ENCODE peak calls at places on chromosomes 4 and X, in nine cellular contexts. W is KG1, Y is endothelial cell, P is T-cell, T is NAMALWA, V is hypothalamus, H is ovary, Q is iris pigment epithelial cell, R is naive B cell. M is an unnamed sample.

GRCh38 chr4:121939690-121940089 is 12.2 kb downstream of the TRPC3 start:
- DNase-seq in W (no peak), Y (no peak), P (no peak), T (no peak), V (no peak), H (no peak), Q (no peak), R (no peak), M (no peak)

GRCh38 chr4:83075696-83076095 is 38.8 kb downstream of the PLAC8 start:
- DNase-seq in W (no peak), Y (no peak), P (no peak), T (no peak), V (no peak), H (no peak), Q (peak; percentile 65), R (peak; percentile 19), M (no peak)

GRCh38 chrX:2311483-2311882 is 189.3 kb downstream of the DHRSX start:
- DNase-seq in W (no peak), Y (no peak), P (no peak), T (no peak), V (no peak), H (no peak), Q (peak; percentile 15), R (no peak), M (peak; percentile 43)

GRCh38 chr4:12584116-12584875 is 899.8 kb downstream of the RAB28 start:
- DNase-seq in W (no peak), Y (no peak), P (no peak), T (no peak), V (no peak), H (no peak), Q (no peak), R (no peak), M (no peak)

GRCh38 chr4:155899891-155900290 is 3.6 kb upstream of the TDO2 start:
- DNase-seq in W (no peak), Y (no peak), P (no peak), T (no peak), V (no peak), H (no peak), Q (no peak), R (no peak), M (no peak)

GRCh38 chr4:145763399-145763798 is 83.5 kb downstream of the C4orf51 start:
- DNase-seq in W (no peak), Y (no peak), P (no peak), T (no peak), V (no peak), H (no peak), Q (no peak), R (no peak), M (no peak)

GRCh38 chr4:88439161-88439760 is 17.7 kb upstream of the HERC5 start:
- DNase-seq in W (no peak), Y (no peak), P (no peak), T (no peak), V (no peak), H (no peak), Q (no peak), R (no peak), M (peak; percentile 16)

GRCh38 chr4:152643153-152644035 is 36.4 kb downstream of the TMEM154 start:
- DNase-seq in W (no peak), Y (no peak), P (no peak), T (peak; percentile 64), V (no peak), H (no peak), Q (no peak), R (peak; percentile 72), M (no peak)

GRCh38 chr4:3485011-3485881 is 22.1 kb downstream of the DOK7 start:
- DNase-seq in W (peak; percentile 19), Y (no peak), P (no peak), T (peak; percentile 70), V (no peak), H (no peak), Q (no peak), R (peak; percentile 74), M (no peak)

GRCh38 chr4:134531013-134531412 is 329.4 kb upstream of the PABPC4L start:
- DNase-seq in W (no peak), Y (no peak), P (no peak), T (no peak), V (no peak), H (no peak), Q (no peak), R (no peak), M (no peak)

GRCh38 chr4:10740227-10740626 is 55.7 kb upstream of the CLNK start:
- DNase-seq in W (no peak), Y (no peak), P (no peak), T (no peak), V (no peak), H (no peak), Q (no peak), R (no peak), M (no peak)

GRCh38 chr4:22268350-22269025 is 247.4 kb downstream of the ADGRA3 start:
- DNase-seq in W (no peak), Y (no peak), P (no peak), T (no peak), V (no peak), H (no peak), Q (no peak), R (no peak), M (no peak)

GRCh38 chrX:45172890-45173289 is 27.8 kb downstream of the DIPK2B start:
- DNase-seq in W (no peak), Y (no peak), P (no peak), T (no peak), V (no peak), H (no peak), Q (peak; percentile 77), R (no peak), M (no peak)

GRCh38 chr4:145951931-145952330 is 13.3 kb upstream of the ZNF827 start:
- DNase-seq in W (no peak), Y (no peak), P (no peak), T (no peak), V (no peak), H (no peak), Q (peak; percentile 53), R (no peak), M (no peak)

GRCh38 chr4:139959398-139959797 is 194.6 kb downstream of the MAML3 start:
- DNase-seq in W (no peak), Y (no peak), P (no peak), T (no peak), V (no peak), H (no peak), Q (no peak), R (no peak), M (no peak)

GRCh38 chr4:88843067-88843723 is 145.6 kb upstream of the NAP1L5 start:
- DNase-seq in W (no peak), Y (no peak), P (no peak), T (no peak), V (no peak), H (no peak), Q (peak; percentile 44), R (no peak), M (no peak)

GRCh38 chrX:154710309-154710708 is 40.6 kb downstream of the GAB3 start:
- DNase-seq in W (no peak), Y (no peak), P (no peak), T (no peak), V (no peak), H (no peak), Q (no peak), R (no peak), M (no peak)

GRCh38 chr4:533318-534100 is 34.5 kb downstream of the PIGG start:
- DNase-seq in W (no peak), Y (no peak), P (no peak), T (no peak), V (no peak), H (no peak), Q (no peak), R (no peak), M (no peak)

GRCh38 chr4:139167774-139168444 is 9.1 kb downstream of the ELF2 start:
- DNase-seq in W (peak; percentile 21), Y (no peak), P (no peak), T (peak; percentile 55), V (no peak), H (no peak), Q (peak; percentile 82), R (no peak), M (no peak)

GRCh38 chr4:93749351-93749761 is 79.2 kb upstream of the ATOH1 start:
- DNase-seq in W (no peak), Y (no peak), P (no peak), T (peak; percentile 22), V (no peak), H (no peak), Q (no peak), R (no peak), M (no peak)

GRCh38 chr4:48813984-48814383 is 16.9 kb upstream of the OCIAD1 start:
- DNase-seq in W (no peak), Y (no peak), P (no peak), T (peak; percentile 93), V (no peak), H (no peak), Q (no peak), R (no peak), M (no peak)

GRCh38 chrX:2701600-2701999 is 10.5 kb downstream of the CD99 start:
- DNase-seq in W (no peak), Y (no peak), P (no peak), T (peak; percentile 41), V (no peak), H (no peak), Q (no peak), R (peak; percentile 24), M (no peak)

GRCh38 chrX:71532078-71532752 is 689 bp upstream of the OGT start:
- DNase-seq in W (no peak), Y (no peak), P (peak; percentile 37), T (peak; percentile 70), V (peak; percentile 0), H (no peak), Q (peak; percentile 72), R (peak; percentile 46), M (no peak)

GRCh38 chr4:5753766-5754528 is 42.9 kb downstream of the EVC start:
- DNase-seq in W (no peak), Y (no peak), P (no peak), T (no peak), V (no peak), H (no peak), Q (peak; percentile 98), R (no peak), M (no peak)

GRCh38 chr4:126448093-126448820 is 1133.5 kb downstream of the FAT4 start:
- DNase-seq in W (no peak), Y (no peak), P (no peak), T (no peak), V (no peak), H (no peak), Q (no peak), R (no peak), M (no peak)

GRCh38 chr4:153465922-153466636 is at the start of gene TMEM131L:
- DNase-seq in W (no peak), Y (peak; percentile 65), P (peak; percentile 69), T (peak; percentile 87), V (no peak), H (peak; percentile 76), Q (peak; percentile 71), R (peak; percentile 77), M (no peak)

GRCh38 chr4:145679520-145679919 is 426 bp upstream of the C4orf51 start:
- DNase-seq in W (no peak), Y (no peak), P (no peak), T (no peak), V (no peak), H (no peak), Q (peak; percentile 94), R (no peak), M (no peak)

GRCh38 chr4:153223418-153223792 is 19.2 kb downstream of the TRIM2 start:
- DNase-seq in W (no peak), Y (no peak), P (no peak), T (no peak), V (no peak), H (no peak), Q (peak; percentile 34), R (no peak), M (no peak)

GRCh38 chrX:148634591-148634990 is 134.2 kb downstream of the AFF2 start:
- DNase-seq in W (no peak), Y (no peak), P (no peak), T (no peak), V (no peak), H (no peak), Q (no peak), R (no peak), M (no peak)

GRCh38 chr4:140344621-140345020 is 28.8 kb upstream of the SCOC start:
- DNase-seq in W (no peak), Y (no peak), P (no peak), T (no peak), V (no peak), H (no peak), Q (no peak), R (no peak), M (no peak)

GRCh38 chr4:113026556-113026955 is 22.9 kb upstream of the ANK2 start:
- DNase-seq in W (no peak), Y (no peak), P (no peak), T (no peak), V (no peak), H (no peak), Q (peak; percentile 23), R (no peak), M (no peak)